ENCODE peak calls at places on chromosomes 5 and 9, in five cellular contexts. R is NB4, L is GM12865, F is tibial nerve, W is astrocyte of the spinal cord. M is an unnamed sample.

GRCh38 chr5:150589791-150590601 is 50.5 kb upstream of the SYNPO start:
- DNase-seq in W (peak; percentile 67), L (peak; percentile 74), R (no peak), F (peak; percentile 62), M (no peak)

GRCh38 chr9:127968046-127968445 is 12.7 kb downstream of the EEIG1 start:
- DNase-seq in R (peak; percentile 36), W (peak; percentile 61), F (no peak), L (no peak), M (peak; percentile 62)

GRCh38 chr5:43540746-43541145 is 16.1 kb downstream of the PAIP1 start:
- DNase-seq in L (no peak), W (no peak), F (no peak), R (no peak), M (no peak)

GRCh38 chr9:89615661-89616060 is 10.8 kb downstream of the GADD45G start:
- DNase-seq in F (no peak), R (no peak), L (no peak), W (no peak), M (no peak)

GRCh38 chr5:53430618-53431252 is 49.7 kb upstream of the FST start:
- DNase-seq in L (peak; percentile 19), R (peak; percentile 38), F (no peak), W (peak; percentile 71), M (no peak)

GRCh38 chr5:54774281-54775171 is 210.9 kb downstream of the ESM1 start:
- DNase-seq in F (peak; percentile 69), W (no peak), L (no peak), R (no peak), M (no peak)

GRCh38 chr5:58261605-58262004 is 198.3 kb downstream of the PLK2 start:
- DNase-seq in F (no peak), R (no peak), L (no peak), W (no peak), M (no peak)

GRCh38 chr5:59322887-59323286 is 570.6 kb downstream of the PDE4D start:
- DNase-seq in L (no peak), F (no peak), R (no peak), W (no peak), M (no peak)

GRCh38 chr9:93365427-93366118 is 85.9 kb upstream of the FAM120A start:
- DNase-seq in F (no peak), W (no peak), L (no peak), R (no peak), M (no peak)

DNA sequence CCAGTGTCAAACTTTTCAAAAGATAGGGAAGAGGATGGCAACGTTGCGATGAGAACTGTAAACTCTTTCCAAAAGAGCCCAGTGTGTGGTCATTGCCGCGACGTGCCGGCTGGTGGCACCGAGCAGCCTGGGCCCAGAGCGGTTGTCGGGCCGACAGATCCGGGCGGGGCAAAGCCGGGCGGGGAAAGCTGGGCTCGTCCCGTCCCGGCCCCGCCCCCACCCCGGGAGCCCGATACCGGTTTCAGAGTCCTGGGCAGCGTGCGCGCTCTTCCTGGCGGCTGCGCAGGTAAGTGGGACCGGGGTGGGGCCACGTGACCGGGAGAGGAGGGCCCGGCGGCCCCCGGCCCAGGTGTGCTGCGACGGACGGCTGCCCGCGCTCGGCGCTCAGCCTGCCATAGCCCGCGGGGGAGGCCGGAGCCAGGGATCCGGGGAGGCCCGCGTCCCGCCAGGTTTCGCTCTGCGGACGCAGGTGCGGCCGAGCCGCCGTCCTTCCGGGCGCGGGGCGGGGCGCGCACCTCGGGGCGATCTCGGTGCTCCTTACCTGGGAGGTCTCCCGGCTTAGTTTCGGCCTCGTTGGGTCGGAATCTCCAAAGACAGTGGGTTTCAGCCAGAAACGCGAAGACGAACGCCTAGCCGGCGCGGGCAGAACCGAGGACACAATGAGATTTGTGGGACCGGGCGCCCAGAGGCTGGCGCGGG is at the start of gene MARVELD2:
- DNase-seq in R (no peak), W (peak; percentile 47), L (peak; percentile 84), F (peak; percentile 34), M (peak; percentile 40)
- TF ChIP-seq CTCF in R (no peak), W (peak; percentile 35), L (peak; percentile 41), F (no peak), M (no peak)

GRCh38 chr9:83920469-83920941 is 727 bp downstream of the KIF27 start:
- DNase-seq in L (no peak), F (peak; percentile 20), W (peak; percentile 71), R (no peak), M (no peak)
- TF ChIP-seq CTCF in L (no peak), F (no peak), W (peak; percentile 43), R (no peak), M (no peak)

DNA sequence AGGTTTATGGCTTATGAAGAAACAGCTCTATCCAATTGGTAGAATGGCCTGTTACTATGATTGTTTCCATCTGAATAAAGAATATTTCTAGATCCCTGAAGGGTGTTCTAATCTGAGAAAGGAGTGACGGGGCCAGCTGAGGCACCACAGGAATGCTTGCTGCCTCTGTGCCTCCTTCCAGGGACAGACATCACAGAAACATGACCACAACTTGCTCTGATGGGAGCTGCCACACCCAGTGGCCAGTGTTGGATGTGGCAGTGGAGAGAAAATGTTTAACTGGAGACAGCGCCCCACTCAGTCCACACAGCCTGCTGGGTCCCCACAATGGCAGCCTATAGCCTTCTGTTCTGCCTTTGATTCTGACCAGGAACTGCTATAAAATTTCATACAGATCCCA is 38.6 kb upstream of the TESK1 start:
- DNase-seq in W (no peak), R (no peak), F (no peak), L (no peak), M (no peak)
- TF ChIP-seq CTCF in W (no peak), R (peak; percentile 19), F (no peak), L (no peak), M (no peak)

GRCh38 chr9:136557036-136557435 is 11.2 kb upstream of the NOTCH1 start:
- DNase-seq in L (no peak), W (no peak), R (no peak), F (no peak), M (no peak)

GRCh38 chr9:136561779-136562178 is 15.9 kb upstream of the NOTCH1 start:
- DNase-seq in L (no peak), R (no peak), W (no peak), F (no peak), M (no peak)

GRCh38 chr9:136560586-136560985 is 14.7 kb upstream of the NOTCH1 start:
- DNase-seq in R (no peak), L (no peak), W (no peak), F (no peak), M (no peak)

GRCh38 chr9:136556166-136556565 is 10.3 kb upstream of the NOTCH1 start:
- DNase-seq in W (no peak), L (no peak), F (no peak), R (no peak), M (no peak)

GRCh38 chr9:136558373-136558772 is 12.5 kb upstream of the NOTCH1 start:
- DNase-seq in W (no peak), R (peak; percentile 73), L (no peak), F (no peak), M (no peak)
- TF ChIP-seq CTCF in W (no peak), R (no peak), L (no peak), F (no peak), M (no peak)

DNA sequence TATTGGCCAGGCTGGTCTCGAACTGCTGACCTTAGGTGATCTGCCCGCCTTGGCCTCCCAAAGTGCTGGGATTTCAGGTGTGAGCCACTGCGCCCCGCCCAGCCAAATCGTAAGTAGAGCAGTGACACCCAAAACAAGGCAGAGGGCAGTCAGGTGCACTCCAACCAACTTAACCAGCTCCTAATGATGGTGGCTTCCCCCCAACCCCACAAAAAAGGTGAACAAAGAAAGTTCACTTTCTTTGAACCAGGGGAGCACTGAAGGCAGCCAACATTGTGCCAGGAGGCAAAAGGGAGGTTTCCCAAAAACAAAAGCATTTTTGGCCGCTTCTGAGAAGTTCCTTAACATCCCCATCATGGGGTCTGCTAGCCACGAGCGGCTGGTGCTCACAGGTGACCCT is 9.6 kb downstream of the GMCL2 start:
- DNase-seq in F (no peak), W (no peak), L (no peak), R (no peak), M (no peak)
- TF ChIP-seq CTCF in F (no peak), W (no peak), L (no peak), R (no peak), M (no peak)

DNA sequence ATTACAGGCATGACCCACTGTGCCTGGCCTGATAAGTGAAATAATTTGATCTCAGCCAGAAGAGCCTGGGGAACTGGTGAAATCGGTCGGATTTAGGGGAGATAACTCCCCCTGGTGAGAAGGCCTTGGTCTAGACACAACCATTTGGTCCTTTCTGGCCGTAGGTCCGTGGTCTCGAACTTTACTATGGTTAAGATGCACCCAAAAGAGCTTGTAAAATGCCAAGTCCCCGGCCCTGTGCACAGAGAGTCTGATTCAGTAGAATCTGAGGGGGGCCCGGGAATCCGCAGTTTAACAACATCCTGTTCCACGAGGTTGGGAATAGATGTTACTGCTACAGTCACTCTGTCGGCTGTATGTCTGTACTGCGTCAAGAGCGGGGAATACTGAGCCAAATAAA is 140.7 kb downstream of the C9orf50 start:
- DNase-seq in L (no peak), F (no peak), W (peak; percentile 52), R (no peak), M (no peak)
- TF ChIP-seq CTCF in L (no peak), F (no peak), W (peak; percentile 12), R (no peak), M (no peak)

GRCh38 chr9:71624728-71625127 is 143.6 kb downstream of the CEMIP2 start:
- DNase-seq in L (no peak), F (no peak), R (no peak), W (no peak), M (no peak)
- TF ChIP-seq CTCF in L (no peak), F (no peak), R (no peak), W (no peak), M (peak; percentile 9)

GRCh38 chr9:116334581-116335150 is 181.1 kb downstream of the PAPPA start:
- DNase-seq in F (no peak), W (no peak), R (no peak), L (no peak), M (no peak)
- TF ChIP-seq CTCF in F (no peak), W (no peak), R (no peak), L (no peak), M (no peak)

M was measured in activated CD8-positive, alpha-beta T cell treated with anti-CD3 and anti-CD28 coated beads for 36 hours.